ENCODE peak calls at places on chromosomes 2 and 18, in five cellular contexts. One of them, this sample, is unnamed.

GRCh38 chr2:23434721-23435121 is 49.7 kb downstream of the KLHL29 start:
- DNase-seq in NCI-H748 treated with DMSO at 0.1 percent for 48 hours: no peak
- DNase-seq in LoVo: no peak
- DNase-seq in H7: no peak
- DNase-seq in HS-5: no peak
- DNase-seq in this sample: no peak

GRCh38 chr2:187964742-187965141 is 326.9 kb upstream of the GULP1 start:
- DNase-seq in HS-5: peak; percentile 81
- DNase-seq in H7: no peak
- DNase-seq in NCI-H748 treated with DMSO at 0.1 percent for 48 hours: no peak
- DNase-seq in LoVo: no peak
- DNase-seq in this sample: no peak

GRCh38 chr2:19806131-19806530 is 95.7 kb downstream of the TTC32 start:
- DNase-seq in H7: no peak
- DNase-seq in LoVo: no peak
- DNase-seq in NCI-H748 treated with DMSO at 0.1 percent for 48 hours: no peak
- DNase-seq in HS-5: no peak
- DNase-seq in this sample: no peak

GRCh38 chr2:28693223-28693622 is 58.4 kb upstream of the PPP1CB start:
- DNase-seq in H7: no peak
- DNase-seq in NCI-H748 treated with DMSO at 0.1 percent for 48 hours: no peak
- DNase-seq in LoVo: no peak
- DNase-seq in HS-5: no peak
- DNase-seq in this sample: no peak

GRCh38 chr2:144224446-144224845 is 295.5 kb downstream of the ZEB2 start:
- DNase-seq in NCI-H748 treated with DMSO at 0.1 percent for 48 hours: no peak
- DNase-seq in LoVo: no peak
- DNase-seq in H7: no peak
- DNase-seq in HS-5: no peak
- DNase-seq in this sample: no peak

GRCh38 chr18:53698907-53699306 is 525.6 kb downstream of the MBD2 start:
- DNase-seq in H7: peak; percentile 12
- DNase-seq in LoVo: no peak
- DNase-seq in HS-5: no peak
- DNase-seq in NCI-H748 treated with DMSO at 0.1 percent for 48 hours: peak; percentile 34
- DNase-seq in this sample: peak; percentile 30

GRCh38 chr2:221392228-221392881 is 179.7 kb downstream of the EPHA4 start:
- DNase-seq in H7: no peak
- DNase-seq in LoVo: no peak
- DNase-seq in HS-5: no peak
- DNase-seq in NCI-H748 treated with DMSO at 0.1 percent for 48 hours: no peak
- DNase-seq in this sample: no peak

GRCh38 chr2:31998731-31999383 is 12.0 kb downstream of the MEMO1 start:
- DNase-seq in H7: no peak
- DNase-seq in LoVo: no peak
- DNase-seq in HS-5: no peak
- DNase-seq in NCI-H748 treated with DMSO at 0.1 percent for 48 hours: no peak
- DNase-seq in this sample: no peak

GRCh38 chr18:48931680-48932461 is 18.9 kb downstream of the SMAD7 start:
- DNase-seq in NCI-H748 treated with DMSO at 0.1 percent for 48 hours: no peak
- DNase-seq in H7: no peak
- DNase-seq in HS-5: no peak
- DNase-seq in LoVo: no peak
- DNase-seq in this sample: peak; percentile 42

GRCh38 chr2:236862961-236863728 is 222.5 kb upstream of the COPS8 start:
- DNase-seq in H7: no peak
- DNase-seq in NCI-H748 treated with DMSO at 0.1 percent for 48 hours: no peak
- DNase-seq in LoVo: no peak
- DNase-seq in HS-5: peak; percentile 90
- DNase-seq in this sample: no peak

GRCh38 chr2:169815849-169816248 is 8.9 kb downstream of the METTL5 start:
- DNase-seq in HS-5: peak; percentile 80
- DNase-seq in NCI-H748 treated with DMSO at 0.1 percent for 48 hours: no peak
- DNase-seq in LoVo: no peak
- DNase-seq in H7: no peak
- DNase-seq in this sample: no peak

GRCh38 chr2:11805920-11806319 is 59.5 kb downstream of the LPIN1 start:
- DNase-seq in LoVo: no peak
- DNase-seq in NCI-H748 treated with DMSO at 0.1 percent for 48 hours: no peak
- DNase-seq in H7: no peak
- DNase-seq in HS-5: no peak
- DNase-seq in this sample: no peak

GRCh38 chr2:111122631-111123421 is 2.1 kb downstream of the BCL2L11 start:
- DNase-seq in NCI-H748 treated with DMSO at 0.1 percent for 48 hours: peak; percentile 45
- DNase-seq in H7: peak; percentile 84
- DNase-seq in HS-5: no peak
- DNase-seq in LoVo: peak; percentile 67
- DNase-seq in this sample: peak; percentile 71

GRCh38 chr2:217662984-217663602 is 339.7 kb downstream of the TNS1 start:
- DNase-seq in H7: no peak
- DNase-seq in LoVo: no peak
- DNase-seq in NCI-H748 treated with DMSO at 0.1 percent for 48 hours: no peak
- DNase-seq in HS-5: peak; percentile 33
- DNase-seq in this sample: no peak

GRCh38 chr18:3552305-3552704 is 102.3 kb downstream of the TGIF1 start:
- DNase-seq in NCI-H748 treated with DMSO at 0.1 percent for 48 hours: no peak
- DNase-seq in H7: no peak
- DNase-seq in HS-5: no peak
- DNase-seq in LoVo: no peak
- DNase-seq in this sample: no peak

GRCh38 chr2:42754021-42754775 is 9.7 kb downstream of the OXER1 start:
- DNase-seq in H7: peak; percentile 26
- DNase-seq in NCI-H748 treated with DMSO at 0.1 percent for 48 hours: no peak
- DNase-seq in HS-5: no peak
- DNase-seq in LoVo: no peak
- DNase-seq in this sample: no peak

GRCh38 chr2:127149384-127149783 is 42.4 kb upstream of the BIN1 start:
- DNase-seq in HS-5: peak; percentile 94
- DNase-seq in NCI-H748 treated with DMSO at 0.1 percent for 48 hours: no peak
- DNase-seq in LoVo: no peak
- DNase-seq in H7: no peak
- DNase-seq in this sample: no peak

GRCh38 chr2:225668606-225669266 is 269.2 kb downstream of the NYAP2 start:
- DNase-seq in NCI-H748 treated with DMSO at 0.1 percent for 48 hours: peak; percentile 77
- DNase-seq in HS-5: peak; percentile 66
- DNase-seq in H7: peak; percentile 14
- DNase-seq in LoVo: peak; percentile 73
- DNase-seq in this sample: peak; percentile 45

GRCh38 chr2:12106440-12107080 is 360.1 kb downstream of the LPIN1 start:
- DNase-seq in HS-5: peak; percentile 94
- DNase-seq in H7: no peak
- DNase-seq in NCI-H748 treated with DMSO at 0.1 percent for 48 hours: no peak
- DNase-seq in LoVo: peak; percentile 20
- DNase-seq in this sample: peak; percentile 64

GRCh38 chr2:70767699-70768584 is at the start of gene ADD2:
- DNase-seq in H7: peak; percentile 94
- DNase-seq in NCI-H748 treated with DMSO at 0.1 percent for 48 hours: peak; percentile 49
- DNase-seq in HS-5: no peak
- DNase-seq in LoVo: no peak
- DNase-seq in this sample: no peak

GRCh38 chr2:104078431-104079157 is 775.3 kb upstream of the POU3F3 start:
- DNase-seq in NCI-H748 treated with DMSO at 0.1 percent for 48 hours: no peak
- DNase-seq in H7: peak; percentile 5
- DNase-seq in HS-5: no peak
- DNase-seq in LoVo: no peak
- DNase-seq in this sample: no peak

GRCh38 chr18:74577019-74577418 is 20.7 kb upstream of the ZNF407 start:
- DNase-seq in H7: no peak
- DNase-seq in LoVo: no peak
- DNase-seq in HS-5: no peak
- DNase-seq in NCI-H748 treated with DMSO at 0.1 percent for 48 hours: no peak
- DNase-seq in this sample: no peak

GRCh38 chr2:217573565-217573964 is 429.2 kb downstream of the TNS1 start:
- DNase-seq in H7: no peak
- DNase-seq in HS-5: peak; percentile 37
- DNase-seq in NCI-H748 treated with DMSO at 0.1 percent for 48 hours: no peak
- DNase-seq in LoVo: no peak
- DNase-seq in this sample: no peak

GRCh38 chr2:98936133-98936916 is at the start of gene CRACDL:
- DNase-seq in NCI-H748 treated with DMSO at 0.1 percent for 48 hours: no peak
- DNase-seq in LoVo: no peak
- DNase-seq in H7: peak; percentile 88
- DNase-seq in HS-5: no peak
- DNase-seq in this sample: peak; percentile 37

GRCh38 chr2:39584283-39584972 is 81.3 kb upstream of the TMEM178A start:
- DNase-seq in LoVo: no peak
- DNase-seq in NCI-H748 treated with DMSO at 0.1 percent for 48 hours: no peak
- DNase-seq in HS-5: no peak
- DNase-seq in H7: no peak
- DNase-seq in this sample: no peak

GRCh38 chr2:185187421-185187820 is 551.2 kb upstream of the FSIP2 start:
- DNase-seq in HS-5: no peak
- DNase-seq in LoVo: no peak
- DNase-seq in NCI-H748 treated with DMSO at 0.1 percent for 48 hours: no peak
- DNase-seq in H7: no peak
- DNase-seq in this sample: no peak

GRCh38 chr2:61950133-61950560 is 44.7 kb downstream of the COMMD1 start:
- DNase-seq in H7: no peak
- DNase-seq in NCI-H748 treated with DMSO at 0.1 percent for 48 hours: no peak
- DNase-seq in LoVo: no peak
- DNase-seq in HS-5: no peak
- DNase-seq in this sample: no peak

GRCh38 chr2:202069189-202070050 is 3.6 kb upstream of the KIAA2012 start:
- DNase-seq in H7: no peak
- DNase-seq in NCI-H748 treated with DMSO at 0.1 percent for 48 hours: peak; percentile 80
- DNase-seq in HS-5: no peak
- DNase-seq in LoVo: peak; percentile 89
- DNase-seq in this sample: no peak

GRCh38 chr2:152755029-152755428 is 36.6 kb downstream of the ARL6IP6 start:
- DNase-seq in NCI-H748 treated with DMSO at 0.1 percent for 48 hours: no peak
- DNase-seq in HS-5: no peak
- DNase-seq in H7: peak; percentile 8
- DNase-seq in LoVo: no peak
- DNase-seq in this sample: no peak

GRCh38 chr2:40361478-40361877 is 90.4 kb downstream of the SLC8A1 start:
- DNase-seq in NCI-H748 treated with DMSO at 0.1 percent for 48 hours: no peak
- DNase-seq in H7: no peak
- DNase-seq in HS-5: no peak
- DNase-seq in LoVo: no peak
- DNase-seq in this sample: no peak

GRCh38 chr2:172790404-172790803 is 54.8 kb downstream of the RAPGEF4 start:
- DNase-seq in NCI-H748 treated with DMSO at 0.1 percent for 48 hours: no peak
- DNase-seq in H7: no peak
- DNase-seq in LoVo: no peak
- DNase-seq in HS-5: no peak
- DNase-seq in this sample: no peak

GRCh38 chr18:75068682-75069435 is 140.1 kb downstream of the PTGR3 start:
- DNase-seq in LoVo: no peak
- DNase-seq in H7: no peak
- DNase-seq in NCI-H748 treated with DMSO at 0.1 percent for 48 hours: no peak
- DNase-seq in HS-5: no peak
- DNase-seq in this sample: no peak

GRCh38 chr2:11618708-11619062 is 51.3 kb downstream of the NTSR2 start:
- DNase-seq in NCI-H748 treated with DMSO at 0.1 percent for 48 hours: no peak
- DNase-seq in HS-5: no peak
- DNase-seq in LoVo: no peak
- DNase-seq in H7: no peak
- DNase-seq in this sample: no peak

GRCh38 chr2:60295591-60295962 is 257.9 kb downstream of the BCL11A start:
- DNase-seq in NCI-H748 treated with DMSO at 0.1 percent for 48 hours: no peak
- DNase-seq in LoVo: no peak
- DNase-seq in HS-5: no peak
- DNase-seq in H7: peak; percentile 63
- DNase-seq in this sample: no peak